ENCODE peak calls at places on chromosomes 11 and 22, in eight cellular contexts. J is HepG2; N is CD4-positive, alpha-beta T cell; V is activated T-helper 17 cell treated with anti-CD3 and anti-CD28 coated beads, Interleukin-2, amount 50 U/mL, for 72 hours; Y is gastroesophageal sphincter; L is T-cell; R is stimulated activated naive CD8-positive, alpha-beta T cell treated with anti-CD3 and anti-CD28 coated beads, Interleukin-15, amount 100 ng/mL, for 72 hours; H is left cardiac atrium. I is an unnamed sample.

GRCh38 chr11:22539851-22540376 is 85.7 kb downstream of the FANCF start:
- ATAC-seq in J (peak), N (no peak), V (no peak), Y (no peak), L (no peak), R (no peak), H (peak), I (peak)

GRCh38 chr11:33778682-33779081 is 4.4 kb upstream of the FBXO3 start:
- ATAC-seq in J (no peak), N (no peak), V (no peak), Y (no peak), L (no peak), R (no peak), H (no peak), I (no peak)

GRCh38 chr11:68199295-68199987 is 13.7 kb downstream of the KMT5B start:
- ATAC-seq in J (no peak), N (no peak), V (no peak), Y (no peak), L (no peak), R (no peak), H (no peak), I (no peak)

GRCh38 chr11:8573750-8574149 is 20.3 kb downstream of the STK33 start:
- ATAC-seq in J (no peak), N (no peak), V (peak), Y (no peak), L (no peak), R (peak), H (no peak), I (no peak)

GRCh38 chr11:47051217-47051616 is 114.7 kb downstream of the CSTPP1 start:
- ATAC-seq in J (no peak), N (no peak), V (no peak), Y (no peak), L (no peak), R (no peak), H (peak), I (no peak)

GRCh38 chr11:10892250-10892649 is 34.4 kb upstream of the ZBED5 start:
- ATAC-seq in J (no peak), N (no peak), V (no peak), Y (no peak), L (no peak), R (no peak), H (no peak), I (no peak)

GRCh38 chr22:19022755-19023154 is 86.7 kb upstream of the PRODH start:
- ATAC-seq in J (no peak), N (peak), V (no peak), Y (no peak), L (peak), R (no peak), H (no peak), I (no peak)

GRCh38 chr22:19035474-19036228 is 86.6 kb downstream of the DGCR2 start:
- ATAC-seq in J (peak), N (no peak), V (peak), Y (peak), L (peak), R (peak), H (peak), I (peak)

GRCh38 chr11:119615879-119616190 is 113.2 kb downstream of the NECTIN1 start:
- ATAC-seq in J (peak), N (no peak), V (peak), Y (no peak), L (no peak), R (no peak), H (no peak), I (peak)

GRCh38 chr11:62242021-62242420 is at the start of gene SCGB1D2:
- ATAC-seq in J (peak), N (no peak), V (no peak), Y (peak), L (no peak), R (no peak), H (peak), I (peak)

GRCh38 chr11:116697011-116697410 is 75.8 kb downstream of the BUD13 start:
- ATAC-seq in J (no peak), N (no peak), V (peak), Y (no peak), L (no peak), R (no peak), H (no peak), I (peak)

GRCh38 chr11:120054016-120054752 is 83.7 kb downstream of the TRIM29 start:
- ATAC-seq in J (no peak), N (no peak), V (no peak), Y (no peak), L (no peak), R (no peak), H (no peak), I (no peak)

GRCh38 chr11:61554172-61554988 is 26.5 kb downstream of the SYT7 start:
- ATAC-seq in J (no peak), N (no peak), V (peak), Y (no peak), L (no peak), R (peak), H (no peak), I (no peak)

I was measured in esophagus mucosa.